ENCODE peak calls at places on chromosomes 4 and X, in five cellular contexts. K, M, E, N and C are unnamed samples.

GRCh38 chr4:80199947-80200346 is 2.6 kb downstream of the PRDM8 start:
- DNase-seq in K (no peak), M (no peak), E (no peak), N (no peak), C (no peak)

GRCh38 chrX:97290199-97290598 is 406.5 kb downstream of the RPA4 start:
- DNase-seq in K (no peak), M (peak), E (no peak), N (no peak), C (no peak)

GRCh38 chrX:68669094-68669830 is 21.8 kb downstream of the STARD8 start:
- DNase-seq in K (peak), M (peak), E (no peak), N (peak), C (no peak)

GRCh38 chr4:130639871-130640270 is 1543.9 kb downstream of the C4orf33 start:
- DNase-seq in K (no peak), M (no peak), E (no peak), N (no peak), C (no peak)

GRCh38 chr4:38243385-38244053 is 283.3 kb downstream of the PTTG2 start:
- DNase-seq in K (no peak), M (no peak), E (no peak), N (no peak), C (no peak)

GRCh38 chr4:726235-726787 is 20.7 kb downstream of the PCGF3 start:
- DNase-seq in K (no peak), M (no peak), E (no peak), N (no peak), C (no peak)

GRCh38 chr4:1978226-1978625 is 30.5 kb downstream of the NELFA start:
- DNase-seq in K (no peak), M (no peak), E (no peak), N (no peak), C (no peak)

GRCh38 chrX:24243692-24244091 is 70.2 kb downstream of the SUPT20HL2 start:
- DNase-seq in K (no peak), M (no peak), E (no peak), N (no peak), C (no peak)

GRCh38 chrX:70454441-70455365 is 10.1 kb downstream of the DLG3 start:
- DNase-seq in K (peak), M (peak), E (peak), N (peak), C (peak)

GRCh38 chr4:84915396-84915780 is 51.1 kb downstream of the WDFY3 start:
- DNase-seq in K (no peak), M (no peak), E (no peak), N (no peak), C (no peak)

GRCh38 chr4:21992330-21992729 is 43.8 kb upstream of the KCNIP4 start:
- DNase-seq in K (no peak), M (no peak), E (no peak), N (no peak), C (no peak)

GRCh38 chr4:40160258-40160657 is 36.6 kb upstream of the RHOH start:
- DNase-seq in K (no peak), M (no peak), E (no peak), N (no peak), C (no peak)

GRCh38 chr4:154033921-154034320 is 245.0 kb upstream of the SFRP2 start:
- DNase-seq in K (no peak), M (no peak), E (no peak), N (no peak), C (no peak)

GRCh38 chr4:156496797-156497196 is 474.8 kb downstream of the PDGFC start:
- DNase-seq in K (no peak), M (no peak), E (no peak), N (no peak), C (no peak)

GRCh38 chr4:149371021-149371420 is 444.6 kb downstream of the IQCM start:
- DNase-seq in K (peak), M (peak), E (peak), N (peak), C (peak)

GRCh38 chr4:159367421-159368105 is 264.7 kb downstream of the RAPGEF2 start:
- DNase-seq in K (no peak), M (no peak), E (no peak), N (no peak), C (no peak)
- H3K4me2 ChIP-seq in K (no peak), M (no peak), E (no peak), N (no peak), C (peak)

GRCh38 chrX:2654436-2655340 is 36.4 kb upstream of the CD99 start:
- DNase-seq in K (no peak), M (no peak), E (no peak), N (no peak), C (no peak)

GRCh38 chrX:2656243-2656836 is 34.8 kb upstream of the CD99 start:
- DNase-seq in K (no peak), M (no peak), E (no peak), N (no peak), C (no peak)

GRCh38 chrX:2662586-2662985 is 28.5 kb upstream of the CD99 start:
- DNase-seq in K (no peak), M (no peak), E (no peak), N (no peak), C (no peak)

GRCh38 chrX:2657532-2657931 is 33.6 kb upstream of the CD99 start:
- DNase-seq in K (no peak), M (no peak), E (no peak), N (no peak), C (no peak)

GRCh38 chrX:2658585-2659292 is 32.4 kb upstream of the CD99 start:
- DNase-seq in K (no peak), M (no peak), E (no peak), N (no peak), C (no peak)
- H3K4me2 ChIP-seq in K (no peak), M (no peak), E (no peak), N (no peak), C (no peak)

DNA sequence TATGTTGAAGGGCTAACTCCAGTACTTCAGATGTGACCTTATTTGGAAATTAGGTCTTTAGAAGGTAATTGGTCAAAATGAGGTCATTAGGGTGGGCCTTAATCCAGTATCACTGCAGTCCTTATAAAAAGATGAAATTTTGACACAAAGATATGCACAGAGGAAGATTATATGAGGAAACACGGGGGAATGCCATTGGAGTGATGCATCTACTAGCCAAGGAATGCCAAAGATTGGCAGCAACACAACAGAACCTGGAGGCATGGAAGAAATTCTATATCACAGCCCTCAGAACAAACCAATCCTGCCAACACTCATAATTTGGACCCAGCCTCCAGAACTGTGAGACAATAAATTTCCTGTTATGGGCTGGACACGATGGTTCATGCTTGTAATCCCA is 17.6 kb downstream of the TRIM61 start:
- DNase-seq in K (no peak), M (no peak), E (peak), N (no peak), C (peak)
- H3K4me2 ChIP-seq in K (no peak), M (no peak), E (no peak), N (no peak), C (peak)

DNA sequence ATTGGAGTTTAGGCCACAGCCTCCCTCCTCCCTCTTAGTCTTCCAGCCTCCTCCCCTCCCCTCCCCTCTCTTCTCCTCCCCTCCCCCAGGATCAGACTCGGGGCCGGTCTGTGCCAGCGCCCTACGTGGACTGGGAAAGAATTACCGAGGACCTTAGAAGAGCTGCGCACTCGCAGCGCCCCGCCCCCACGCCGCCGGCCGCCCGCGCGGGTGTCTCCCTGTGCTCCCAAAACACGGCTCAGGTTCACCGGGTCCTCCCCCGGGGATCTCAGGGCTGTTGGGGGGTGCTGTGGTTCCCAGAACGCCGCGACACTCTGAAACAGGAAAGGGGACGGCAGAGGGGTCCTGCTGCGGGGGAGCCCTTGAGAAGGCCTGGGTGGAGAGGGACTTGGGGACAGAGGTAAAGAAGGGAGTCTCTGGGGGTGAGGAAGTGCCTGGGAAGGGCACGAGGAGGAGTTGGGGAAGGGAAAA is 122.2 kb upstream of the TBL1X start:
- DNase-seq in K (peak), M (peak), E (no peak), N (peak), C (no peak)
- H3K4me2 ChIP-seq in K (no peak), M (peak), E (peak), N (peak), C (no peak)

DNA sequence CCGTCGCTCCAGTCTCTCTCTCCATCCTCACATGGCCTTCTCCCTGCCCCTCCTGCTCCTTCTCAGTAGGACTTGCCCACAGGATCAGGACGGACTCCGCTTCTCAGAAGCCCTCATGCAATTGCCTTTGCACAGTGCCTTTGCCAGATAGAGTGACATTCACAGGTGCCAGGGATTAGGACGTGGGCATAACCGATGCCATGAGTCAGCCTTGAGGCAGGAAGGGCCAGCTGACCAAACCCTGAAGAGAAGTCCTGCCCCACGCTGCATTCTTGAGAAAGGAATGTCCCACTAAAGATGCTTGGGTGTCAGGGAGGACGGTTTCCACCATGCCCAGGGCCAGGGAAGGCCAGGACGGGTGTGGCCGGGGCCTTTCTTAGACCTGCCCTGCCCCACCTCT is 6.6 kb upstream of the GRPEL1 start:
- DNase-seq in K (no peak), M (no peak), E (peak), N (no peak), C (no peak)
- H3K4me2 ChIP-seq in K (no peak), M (no peak), E (peak), N (no peak), C (no peak)